ENCODE peak calls at places on chromosome 12, in eight cellular contexts. F is activated CD4-positive, alpha-beta T cell treated with anti-CD3 and anti-CD28 coated beads, Interleukin-2, amount 50 U/mL, for 1 hour; B is K562; D is NCI-H510A treated with DMSO at 0.1 percent for 48 hours; A is RCC 7860; R is cardiac muscle cell; J is GM20000; C is GM03348. L is an unnamed sample.

GRCh38 chr12:7107181-7108041 is 1.6 kb downstream of the C1RL start:
- DNase-seq in A (no peak), F (no peak), B (peak; percentile 32), C (no peak), R (no peak), J (no peak), D (no peak), L (no peak)

GRCh38 chr12:110320548-110320947 is 39.5 kb downstream of the ATP2A2 start:
- DNase-seq in J (no peak), D (no peak), R (no peak), B (no peak), A (no peak), F (no peak), C (no peak), L (no peak)

GRCh38 chr12:613996-614726 is 49.1 kb downstream of the NINJ2 start:
- DNase-seq in C (no peak), B (no peak), R (peak; percentile 34), J (peak; percentile 60), A (no peak), F (no peak), D (no peak), L (no peak)

GRCh38 chr12:109779382-109779781 is 53.8 kb downstream of the TRPV4 start:
- DNase-seq in R (no peak), B (peak; percentile 23), A (no peak), C (no peak), J (no peak), D (no peak), F (no peak), L (no peak)

GRCh38 chr12:49873361-49873934 is 30.3 kb downstream of the FAIM2 start:
- DNase-seq in B (no peak), C (peak; percentile 43), D (no peak), F (no peak), A (no peak), R (no peak), J (no peak), L (no peak)

GRCh38 chr12:57131896-57132744 is 3.8 kb downstream of the LRP1 start:
- DNase-seq in B (no peak), R (no peak), D (peak; percentile 13), F (no peak), A (no peak), C (no peak), J (no peak), L (no peak)

GRCh38 chr12:98697209-98697608 is 52.1 kb downstream of the APAF1 start:
- DNase-seq in D (no peak), J (no peak), C (no peak), F (no peak), A (no peak), R (no peak), B (no peak), L (no peak)

GRCh38 chr12:124455336-124455735 is 112.1 kb downstream of the NCOR2 start:
- DNase-seq in J (no peak), B (no peak), F (no peak), C (no peak), A (no peak), D (no peak), R (no peak), L (no peak)

GRCh38 chr12:104263580-104264358 is 39.8 kb upstream of the EID3 start:
- DNase-seq in A (no peak), R (no peak), C (peak; percentile 59), F (no peak), J (no peak), D (peak; percentile 67), B (no peak), L (no peak)

GRCh38 chr12:48995061-48995879 is 3.9 kb downstream of the DDN start:
- DNase-seq in A (peak; percentile 60), J (peak; percentile 89), D (peak; percentile 85), C (peak; percentile 96), R (peak; percentile 93), B (peak; percentile 84), F (peak; percentile 50), L (peak; percentile 99)

GRCh38 chr12:114306646-114307045 is 99.3 kb downstream of the TBX5 start:
- DNase-seq in J (no peak), B (no peak), F (no peak), C (peak; percentile 67), D (no peak), R (no peak), A (peak; percentile 17), L (no peak)

GRCh38 chr12:31989571-31989970 is 30.4 kb downstream of the RESF1 start:
- DNase-seq in R (no peak), J (no peak), D (no peak), A (no peak), C (no peak), F (no peak), B (no peak), L (no peak)

GRCh38 chr12:121968880-121969279 is 50.5 kb downstream of the CFAP251 start:
- DNase-seq in F (no peak), B (no peak), J (peak; percentile 6), D (no peak), A (no peak), R (no peak), C (no peak), L (no peak)

GRCh38 chr12:18932715-18933114 is 194.8 kb downstream of the CAPZA3 start:
- DNase-seq in J (no peak), C (peak; percentile 60), D (no peak), R (no peak), F (no peak), A (no peak), B (no peak), L (no peak)